ENCODE peak calls at places on chromosomes 4 and X, in four cellular contexts. K, R, U and J are unnamed samples.

GRCh38 chr4:99504804-99505502 is 5.9 kb upstream of the C4orf17 start:
- DNase-seq in K (no peak), R (no peak), U (no peak), J (no peak)

GRCh38 chr4:88674989-88675388 is 22.6 kb downstream of the NAP1L5 start:
- DNase-seq in K (peak), R (no peak), U (no peak), J (no peak)

GRCh38 chr4:145076473-145076855 is 21.5 kb downstream of the ANAPC10 start:
- DNase-seq in R (no peak), K (no peak), U (no peak), J (no peak)

GRCh38 chr4:175273995-175274753 is 356.0 kb downstream of the ADAM29 start:
- DNase-seq in R (no peak), U (no peak), K (no peak), J (no peak)

GRCh38 chr4:8912506-8912905 is 40.9 kb upstream of the HMX1 start:
- DNase-seq in R (no peak), U (no peak), K (no peak), J (no peak)

GRCh38 chrX:475926-476723 is 89.4 kb upstream of the PPP2R3B start:
- DNase-seq in K (peak), R (no peak), U (no peak), J (no peak)

GRCh38 chr4:142016031-142016430 is 379.6 kb downstream of the IL15 start:
- DNase-seq in K (no peak), U (no peak), R (no peak), J (no peak)

GRCh38 chrX:153226344-153227190 is 47.5 kb downstream of the MAGEA1 start:
- DNase-seq in K (peak), R (no peak), U (no peak), J (no peak)

GRCh38 chr4:7513731-7514130 is 79.0 kb upstream of the PSAPL1 start:
- DNase-seq in U (peak), R (no peak), K (peak), J (peak)

GRCh38 chrX:20067709-20068315 is 48.9 kb downstream of the MAP7D2 start:
- DNase-seq in R (no peak), K (peak), U (peak), J (peak)

GRCh38 chr4:155679343-155679742 is 12.7 kb downstream of the GUCY1A1 start:
- DNase-seq in R (no peak), U (peak), K (peak), J (no peak)

GRCh38 chrX:2406891-2407518 is 93.8 kb downstream of the DHRSX start:
- DNase-seq in U (no peak), R (no peak), K (no peak), J (no peak)

GRCh38 chr4:159142254-159142653 is 39.4 kb downstream of the RAPGEF2 start:
- DNase-seq in K (peak), R (no peak), U (no peak), J (no peak)

GRCh38 chrX:130171446-130172126 is at the start of gene RAB33A:
- DNase-seq in U (no peak), K (no peak), R (peak), J (no peak)

GRCh38 chrX:131633285-131633917 is 89.5 kb downstream of the OR13H1 start:
- DNase-seq in U (peak), R (no peak), K (peak), J (no peak)

GRCh38 chr4:105352826-105353225 is 121.0 kb downstream of the PPA2 start:
- DNase-seq in K (peak), R (no peak), U (no peak), J (no peak)

GRCh38 chrX:34918091-34918736 is 24.4 kb upstream of the FAM47B start:
- DNase-seq in U (no peak), K (peak), R (no peak), J (no peak)

GRCh38 chrX:134999469-134999868 is 8.7 kb downstream of the SMIM10 start:
- DNase-seq in U (no peak), K (no peak), R (no peak), J (no peak)

GRCh38 chr4:72531322-72531721 is 37.7 kb downstream of the ADAMTS3 start:
- DNase-seq in U (no peak), R (no peak), K (no peak), J (no peak)

GRCh38 chrX:17390325-17390992 is 15.5 kb downstream of the NHS start:
- DNase-seq in U (no peak), K (no peak), R (no peak), J (no peak)

GRCh38 chr4:84796388-84796787 is 170.1 kb downstream of the WDFY3 start:
- DNase-seq in R (no peak), K (no peak), U (no peak), J (no peak)

GRCh38 chr4:627347-627746 is 2.0 kb downstream of the PDE6B start:
- DNase-seq in R (no peak), U (no peak), K (no peak), J (no peak)

GRCh38 chr4:6419452-6420028 is 52.9 kb downstream of the PPP2R2C start:
- DNase-seq in U (no peak), R (no peak), K (no peak), J (no peak)

GRCh38 chr4:145481164-145481941 is at the start of gene SMAD1:
- DNase-seq in U (peak), K (peak), R (no peak), J (peak)

GRCh38 chrX:121333942-121334341 is 286.5 kb downstream of the GLUD2 start:
- DNase-seq in U (no peak), R (no peak), K (no peak), J (no peak)